ENCODE peak calls at places on chromosomes 7 and 10, in four cellular contexts. B is psoas muscle, I is astrocyte, P is left lung. G is an unnamed sample. For H3K9me3, the result is how much of the 10 kb centered on the place peaks cover.

GRCh38 chr7:105820667-105821066 is 55.7 kb downstream of the ATXN7L1 start:
- DNase-seq in P (no peak), I (no peak), B (no peak), G (no peak)

GRCh38 chr10:71643904-71644303 is 75.7 kb downstream of the C10orf105 start:
- DNase-seq in B (no peak), I (no peak), P (no peak), G (no peak)

GRCh38 chr7:83486536-83486935 is 162.4 kb downstream of the SEMA3E start:
- DNase-seq in B (no peak), P (no peak), I (no peak), G (no peak)

GRCh38 chr7:102061981-102062390 is 224.7 kb upstream of the SH2B2 start:
- DNase-seq in P (peak), I (peak), B (no peak), G (no peak)

GRCh38 chr7:16646427-16647081 is 573 bp downstream of the BZW2 start:
- DNase-seq in I (no peak), P (no peak), B (no peak), G (no peak)

GRCh38 chr7:72007018-72007417 is 405.1 kb downstream of the CALN1 start:
- DNase-seq in P (no peak), B (no peak), I (no peak), G (no peak)

GRCh38 chr7:29194206-29194593 is 375 bp upstream of the CHN2 start:
- DNase-seq in I (no peak), P (peak), B (peak), G (no peak)

GRCh38 chr7:155247479-155248365 is 50.0 kb upstream of the INSIG1 start:
- DNase-seq in P (peak), B (no peak), I (no peak), G (no peak)

GRCh38 chr7:45922810-45923209 is 1.7 kb upstream of the IGFBP3 start:
- DNase-seq in B (no peak), I (peak), P (no peak), G (no peak)

GRCh38 chr7:116899308-116899707 is 36.9 kb downstream of the CAPZA2 start:
- DNase-seq in B (no peak), I (no peak), P (no peak), G (no peak)

GRCh38 chr7:15178065-15178464 is 275.5 kb upstream of the DGKB start:
- DNase-seq in P (no peak), I (no peak), B (no peak), G (no peak)

GRCh38 chr7:5248201-5248885 is 34.4 kb upstream of the SLC29A4 start:
- DNase-seq in P (no peak), B (peak), I (peak), G (no peak)

GRCh38 chr10:19563424-19564141 is 252.6 kb upstream of the PLXDC2 start:
- DNase-seq in P (no peak), B (no peak), I (no peak), G (no peak)

GRCh38 chr7:134778941-134779740 is at the start of gene CALD1:
- DNase-seq in I (peak), P (no peak), B (peak), G (peak)

GRCh38 chr10:98403812-98404504 is 11.0 kb downstream of the PYROXD2 start:
- DNase-seq in I (peak), P (no peak), B (no peak), G (peak)

GRCh38 chr7:158824028-158824427 is 5.3 kb downstream of the ESYT2 start:
- DNase-seq in I (no peak), P (no peak), B (no peak), G (no peak)

GRCh38 chr10:1102392-1102791 is 46.2 kb downstream of the WDR37 start:
- DNase-seq in I (no peak), P (no peak), B (no peak), G (no peak)

GRCh38 chr7:140026935-140027334 is 35.8 kb downstream of the PARP12 start:
- DNase-seq in B (no peak), I (no peak), P (no peak), G (no peak)

GRCh38 chr10:90138844-90139243 is 437.5 kb downstream of the KIF20B start:
- DNase-seq in P (no peak), B (no peak), I (no peak), G (no peak)

GRCh38 chr7:9598411-9598810 is 1165.0 kb downstream of the NXPH1 start:
- DNase-seq in B (no peak), I (no peak), P (no peak), G (no peak)

GRCh38 chr7:9600974-9601373 is 1167.6 kb downstream of the NXPH1 start:
- DNase-seq in I (no peak), B (no peak), P (no peak), G (no peak)
- TF ChIP-seq CTCF in I (no peak), B (no peak), P (no peak), G (no peak)

GRCh38 chr10:131748831-131749766 is 151.7 kb upstream of the PPP2R2D start:
- DNase-seq in B (no peak), P (no peak), I (no peak), G (no peak)
- H3K9me3 ChIP-seq in B (under half), P (under half), I (under half), G (half or more)

GRCh38 chr7:112497481-112497880 is 16.7 kb downstream of the LSMEM1 start:
- DNase-seq in I (no peak), P (no peak), B (no peak), G (no peak)

GRCh38 chr7:112495156-112495788 is 14.5 kb downstream of the LSMEM1 start:
- DNase-seq in I (no peak), P (no peak), B (no peak), G (no peak)

GRCh38 chr7:112500619-112501018 is 19.8 kb downstream of the LSMEM1 start:
- DNase-seq in B (no peak), P (no peak), I (no peak), G (no peak)

GRCh38 chr7:112492165-112492564 is 11.4 kb downstream of the LSMEM1 start:
- DNase-seq in B (no peak), I (no peak), P (no peak), G (no peak)

DNA sequence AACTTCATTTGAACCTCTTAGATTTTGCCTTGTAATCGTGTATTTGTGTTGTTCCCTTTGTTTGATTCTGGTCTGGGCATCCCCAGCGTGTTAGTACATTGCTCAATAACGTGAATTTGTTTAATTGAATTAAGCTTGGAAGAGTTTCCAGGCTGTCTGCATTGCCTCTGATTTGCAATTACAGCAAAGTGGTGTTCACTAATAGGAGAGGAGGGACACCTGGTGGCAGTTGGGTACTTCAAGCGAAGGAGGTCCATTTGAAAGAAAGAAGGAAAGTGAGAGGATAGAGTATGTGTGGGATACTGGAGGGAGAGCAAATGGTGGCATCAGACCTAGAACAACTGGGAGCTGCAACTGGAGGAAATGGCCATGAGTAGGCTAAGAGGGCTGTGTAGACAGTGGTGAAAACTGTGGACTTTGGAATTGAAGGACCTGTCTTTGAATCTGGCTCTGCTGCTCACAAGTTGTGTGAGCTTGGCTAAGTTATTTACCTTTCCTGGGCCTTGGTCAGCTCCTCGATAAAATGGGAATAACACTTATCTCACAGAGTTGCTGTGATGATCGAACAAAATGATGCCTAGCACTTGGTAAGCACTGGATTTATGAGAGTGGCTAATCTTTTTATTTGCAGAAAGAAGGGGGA is 15.2 kb downstream of the LSMEM1 start:
- DNase-seq in P (no peak), B (no peak), I (peak), G (no peak)
- TF ChIP-seq CTCF in P (peak), B (peak), I (peak), G (peak)

GRCh38 chr7:64544010-64544409 is 18.9 kb downstream of the ZNF680 start:
- DNase-seq in P (no peak), B (no peak), I (no peak), G (no peak)

GRCh38 chr7:64541438-64542359 is 21.2 kb downstream of the ZNF680 start:
- DNase-seq in B (peak), I (peak), P (no peak), G (no peak)
- H3K9me3 ChIP-seq in B (under half), I (under half), P (under half), G (under half)

GRCh38 chr10:79129361-79129997 is 60.7 kb downstream of the ZMIZ1 start:
- DNase-seq in P (no peak), B (no peak), I (peak), G (no peak)
- TF ChIP-seq CTCF in P (no peak), B (no peak), I (no peak), G (peak)

GRCh38 chr10:3122034-3122433 is 50.5 kb downstream of the PITRM1 start:
- DNase-seq in I (no peak), B (no peak), P (peak), G (no peak)

GRCh38 chr10:3123571-3124411 is 48.8 kb downstream of the PITRM1 start:
- DNase-seq in I (no peak), P (peak), B (no peak), G (no peak)

GRCh38 chr10:3119796-3120459 is 52.6 kb downstream of the PFKP start:
- DNase-seq in B (no peak), P (peak), I (no peak), G (no peak)

GRCh38 chr10:3124412-3125175 is 48.0 kb downstream of the PITRM1 start:
- DNase-seq in P (peak), B (no peak), I (no peak), G (no peak)

GRCh38 chr10:3122486-3123205 is 49.9 kb downstream of the PITRM1 start:
- DNase-seq in P (peak), I (no peak), B (no peak), G (no peak)
- H3K9me3 ChIP-seq in P (under half), I (under half), B (under half), G (under half)

G was measured in AG04450.